ENCODE peak calls at places on chromosomes 16 and 17, in four cellular contexts. J, Z, Q and C are unnamed samples.
A peak's percentile ranks its signal among the peaks of the same experiment; 100 is the strongest.

GRCh38 chr16:73176577-73177013 is 128.7 kb upstream of the ZFHX3 start:
- DNase-seq in Z (no peak), Q (peak; percentile 94), J (no peak), C (no peak)

GRCh38 chr16:86210403-86211193 is 299.7 kb upstream of the FOXF1 start:
- DNase-seq in Z (no peak), J (no peak), Q (no peak), C (no peak)

GRCh38 chr17:29625037-29625750 is 2.5 kb upstream of the CORO6 start:
- DNase-seq in J (no peak), Z (no peak), Q (peak; percentile 35), C (no peak)

GRCh38 chr16:50323335-50324011 is 45.3 kb downstream of the BRD7 start:
- DNase-seq in J (no peak), Z (no peak), Q (peak; percentile 56), C (no peak)

GRCh38 chr17:45666641-45667040 is 117.5 kb upstream of the CRHR1 start:
- DNase-seq in Z (no peak), J (no peak), Q (no peak), C (no peak)

GRCh38 chr17:67546578-67547527 is 169.8 kb downstream of the PITPNC1 start:
- DNase-seq in Q (peak; percentile 71), J (no peak), Z (peak; percentile 51), C (peak; percentile 86)

GRCh38 chr16:19840524-19841110 is 44.0 kb downstream of the GPRC5B start:
- DNase-seq in Q (no peak), Z (no peak), J (no peak), C (no peak)

GRCh38 chr17:40901981-40902862 is 17.2 kb upstream of the KRT20 start:
- DNase-seq in J (no peak), Q (peak; percentile 71), Z (no peak), C (no peak)

GRCh38 chr17:75370288-75370687 is 35.2 kb downstream of the GRB2 start:
- DNase-seq in Z (no peak), Q (no peak), J (no peak), C (no peak)

GRCh38 chr17:42315402-42316156 is 27.3 kb downstream of the STAT5A start:
- DNase-seq in Q (no peak), J (no peak), Z (no peak), C (peak; percentile 68)

GRCh38 chr16:57637424-57637823 is 9.0 kb downstream of the ADGRG1 start:
- DNase-seq in Z (no peak), Q (no peak), J (no peak), C (no peak)

GRCh38 chr16:76222087-76222486 is 55.1 kb upstream of the CNTNAP4 start:
- DNase-seq in J (no peak), Q (no peak), Z (no peak), C (no peak)

GRCh38 chr17:43104665-43105064 is 20.5 kb downstream of the BRCA1 start:
- DNase-seq in J (no peak), Z (no peak), Q (no peak), C (no peak)

GRCh38 chr16:14111713-14112538 is 40.8 kb downstream of the MRTFB start:
- DNase-seq in Z (no peak), J (no peak), Q (no peak), C (no peak)

GRCh38 chr17:17042381-17042736 is at the start of gene MPRIP:
- DNase-seq in Z (no peak), J (no peak), Q (no peak), C (no peak)

GRCh38 chr16:31269541-31269940 is 9.8 kb downstream of the ITGAM start:
- DNase-seq in Q (no peak), Z (no peak), J (no peak), C (no peak)

GRCh38 chr17:33225509-33225908 is 67.6 kb downstream of the ASIC2 start:
- DNase-seq in Z (no peak), J (no peak), Q (no peak), C (no peak)

GRCh38 chr17:17837966-17838962 is 1.5 kb upstream of the SREBF1 start:
- DNase-seq in Z (peak; percentile 75), Q (peak; percentile 24), J (no peak), C (no peak)

GRCh38 chr17:8140058-8140412 is 12.2 kb downstream of the PER1 start:
- DNase-seq in Z (no peak), Q (no peak), J (no peak), C (no peak)

GRCh38 chr17:77771145-77771544 is 187.4 kb upstream of the TNRC6C start:
- DNase-seq in Q (no peak), Z (no peak), J (no peak), C (no peak)

GRCh38 chr17:4161179-4161559 is 18.2 kb downstream of the CYB5D2 start:
- DNase-seq in Z (peak; percentile 40), J (no peak), Q (peak; percentile 93), C (no peak)

GRCh38 chr17:28716740-28717577 is 709 bp downstream of the RAB34 start:
- DNase-seq in Z (no peak), J (no peak), Q (peak; percentile 19), C (no peak)

GRCh38 chr16:88899901-88900648 is 33.6 kb upstream of the PABPN1L start:
- DNase-seq in Z (no peak), Q (no peak), J (no peak), C (no peak)

GRCh38 chr16:87431926-87432325 is 39.8 kb downstream of the MAP1LC3B start:
- DNase-seq in Z (no peak), Q (peak; percentile 94), J (no peak), C (no peak)

GRCh38 chr17:28644782-28645575 is at the start of gene BLTP2:
- DNase-seq in Z (peak; percentile 96), J (peak; percentile 90), Q (peak; percentile 92), C (peak; percentile 98)

GRCh38 chr17:59521465-59522126 is 43.8 kb upstream of the DHX40 start:
- DNase-seq in Z (peak; percentile 51), Q (peak; percentile 59), J (peak; percentile 6), C (peak; percentile 58)

GRCh38 chr16:9119795-9120194 is 28.4 kb downstream of the HAPSTR1 start:
- DNase-seq in Q (peak; percentile 84), Z (peak; percentile 28), J (no peak), C (no peak)

GRCh38 chr16:49462356-49462988 is 88.9 kb downstream of the C16orf78 start:
- DNase-seq in Q (no peak), J (no peak), Z (no peak), C (no peak)

GRCh38 chr17:18026408-18026776 is 12.6 kb downstream of the ATPAF2 start:
- DNase-seq in Q (peak; percentile 81), Z (no peak), J (no peak), C (no peak)

GRCh38 chr17:64357191-64357981 is 33.3 kb downstream of the PECAM1 start:
- DNase-seq in Q (peak; percentile 94), Z (no peak), J (no peak), C (no peak)

GRCh38 chr16:31427441-31428276 is 501 bp downstream of the COX6A2 start:
- DNase-seq in J (peak; percentile 53), Q (no peak), Z (peak; percentile 38), C (no peak)

GRCh38 chr17:31394544-31394943 is 3.1 kb downstream of the RAB11FIP4 start:
- DNase-seq in Q (peak; percentile 77), Z (peak; percentile 46), J (no peak), C (peak; percentile 61)

GRCh38 chr17:907725-908124 is 71.9 kb downstream of the NXN start:
- DNase-seq in J (no peak), Q (no peak), Z (no peak), C (no peak)

GRCh38 chr17:913207-913606 is 66.4 kb downstream of the NXN start:
- DNase-seq in J (no peak), Z (no peak), Q (no peak), C (no peak)

GRCh38 chr17:909642-910323 is 69.8 kb downstream of the NXN start:
- DNase-seq in Z (no peak), J (no peak), Q (no peak), C (no peak)

GRCh38 chr17:915416-916201 is 64.0 kb downstream of the NXN start:
- DNase-seq in Q (no peak), J (no peak), Z (no peak), C (no peak)

GRCh38 chr17:910503-911194 is 68.9 kb downstream of the NXN start:
- DNase-seq in J (no peak), Q (no peak), Z (no peak), C (no peak)
- H3K4me3 ChIP-seq in J (no peak overlapping the region), Q (no peak overlapping the region), Z (no peak overlapping the region), C (no peak overlapping the region)

GRCh38 chr17:39151680-39152058 is 232 bp upstream of the PLXDC1 start:
- DNase-seq in Z (no peak), J (no peak), Q (no peak), C (no peak)
- H3K4me3 ChIP-seq in Z (no peak overlapping the region), J (peak overlapping the region; percentile 90), Q (no peak overlapping the region), C (no peak overlapping the region)

DNA sequence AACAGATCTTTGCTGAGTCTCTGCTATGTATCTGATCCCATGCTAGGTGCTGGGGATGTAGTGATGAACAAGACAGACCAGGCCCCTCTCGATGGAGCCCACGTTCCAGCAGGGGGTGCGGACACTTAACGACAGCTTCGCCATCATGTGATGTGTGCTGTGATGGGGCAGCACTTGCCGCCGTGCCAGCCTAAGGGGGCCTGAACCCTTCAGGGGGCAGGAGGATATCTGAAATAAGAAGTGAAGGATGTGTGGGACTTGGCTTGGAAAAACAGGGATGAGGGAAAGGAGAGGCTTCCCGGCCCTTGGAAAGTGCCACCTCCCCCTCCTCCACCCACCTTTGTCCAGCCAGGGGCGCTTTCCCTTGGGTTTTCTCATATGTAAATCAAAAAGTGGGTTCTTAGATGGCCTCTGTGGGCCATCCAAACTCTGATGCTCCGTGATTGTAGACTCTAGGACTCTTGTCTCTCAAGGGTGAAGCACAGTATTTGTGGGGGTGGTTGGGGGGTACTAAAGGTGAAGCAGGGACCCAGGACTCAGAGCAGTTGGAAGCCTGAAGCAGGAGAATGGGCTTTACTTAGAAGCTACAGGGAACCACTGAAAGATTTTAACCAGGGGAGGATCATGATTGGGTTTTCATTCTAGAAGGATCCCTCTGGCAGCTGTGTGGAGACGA is 4.0 kb upstream of the DLX3 start:
- DNase-seq in J (no peak), Z (no peak), Q (no peak), C (no peak)
- H3K4me3 ChIP-seq in J (no peak overlapping the region), Z (no peak overlapping the region), Q (no peak overlapping the region), C (no peak overlapping the region)

DNA sequence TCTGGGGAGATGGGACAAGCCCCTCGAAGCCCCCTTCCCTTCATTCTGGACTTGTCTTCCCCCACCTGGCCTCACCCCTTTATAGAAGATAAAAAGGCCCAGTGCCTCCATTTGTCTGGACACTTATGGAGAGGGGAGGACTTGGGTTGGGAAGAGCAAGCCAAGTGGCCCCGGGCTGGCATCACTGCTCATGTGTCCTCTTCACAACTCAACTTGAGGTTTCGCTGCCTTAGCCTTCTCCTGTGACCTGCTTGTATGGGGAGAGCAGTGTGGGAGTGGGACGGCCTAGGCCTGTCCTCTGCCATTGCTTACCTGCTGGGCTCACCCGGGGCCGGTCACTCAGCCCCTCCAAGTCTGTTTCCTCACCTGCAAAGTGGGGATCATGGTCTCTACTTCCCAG is 1.4 kb downstream of the PAQR4 start:
- DNase-seq in Q (no peak), Z (no peak), J (no peak), C (no peak)
- H3K4me3 ChIP-seq in Q (no peak overlapping the region), Z (no peak overlapping the region), J (no peak overlapping the region), C (peak overlapping the region; percentile 76)

DNA sequence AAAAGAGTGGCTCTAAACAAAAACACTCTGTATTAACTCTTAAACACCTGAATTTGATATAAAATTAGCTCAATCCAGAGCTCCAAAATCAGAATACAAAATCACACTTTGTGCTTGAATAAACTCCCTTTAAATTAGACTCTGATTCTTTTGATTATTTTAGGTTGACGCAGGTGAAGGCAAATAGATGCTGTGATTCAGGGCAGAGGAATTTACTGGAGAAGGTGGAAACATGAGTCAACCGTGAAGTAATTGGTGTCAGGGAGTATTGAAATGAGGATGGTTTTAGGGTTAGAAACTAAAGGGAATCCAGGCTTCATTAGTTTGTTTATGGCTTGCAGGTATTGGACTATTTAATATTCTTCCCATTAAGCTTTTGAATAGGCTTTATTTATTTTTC is 37.0 kb upstream of the TEKT1 start:
- DNase-seq in Q (no peak), Z (no peak), J (no peak), C (no peak)
- H3K4me3 ChIP-seq in Q (no peak overlapping the region), Z (no peak overlapping the region), J (no peak overlapping the region), C (no peak overlapping the region)

GRCh38 chr17:21377821-21378396 is 1.8 kb downstream of the KCNJ12 start:
- DNase-seq in Z (no peak), Q (no peak), J (no peak), C (no peak)
- H3K4me3 ChIP-seq in Z (no peak overlapping the region), Q (no peak overlapping the region), J (peak overlapping the region; percentile 32), C (no peak overlapping the region)